ENCODE peak calls at places on chromosomes 12 and 14, in four cellular contexts. J is HepG2, V is GM12878, K is K562. Q is an unnamed sample.

GRCh38 chr14:84036863-84037262 is 1493.1 kb upstream of the FLRT2 start:
- DNase-seq in J (no peak), V (peak), K (no peak), Q (no peak)

GRCh38 chr12:116604151-116604550 is 45.0 kb downstream of the MAP1LC3B2 start:
- DNase-seq in J (no peak), V (no peak), K (no peak), Q (no peak)

GRCh38 chr14:44589180-44589579 is 82.1 kb upstream of the FSCB start:
- DNase-seq in J (no peak), V (no peak), K (no peak), Q (no peak)

GRCh38 chr12:9792961-9793617 is 32.4 kb upstream of the CD69 start:
- DNase-seq in J (no peak), V (no peak), K (peak), Q (no peak)

GRCh38 chr14:64220466-64220865 is 73.7 kb downstream of the ESR2 start:
- DNase-seq in J (no peak), V (no peak), K (peak), Q (no peak)

GRCh38 chr12:118164798-118165486 is 29.0 kb downstream of the PEBP1 start:
- DNase-seq in J (peak), V (no peak), K (peak), Q (peak)

GRCh38 chr12:119988440-119988787 is 622 bp upstream of the BICDL1 start:
- DNase-seq in J (no peak), V (no peak), K (no peak), Q (no peak)

GRCh38 chr12:108850854-108851573 is 6.4 kb downstream of the SSH1 start:
- DNase-seq in J (no peak), V (peak), K (peak), Q (no peak)

GRCh38 chr14:94404561-94404960 is 16.2 kb upstream of the SERPINA1 start:
- DNase-seq in J (no peak), V (no peak), K (no peak), Q (no peak)

GRCh38 chr12:110931315-110931728 is 10.9 kb upstream of the MYL2 start:
- DNase-seq in J (no peak), V (no peak), K (no peak), Q (no peak)

GRCh38 chr12:69755302-69755701 is 16.6 kb downstream of the RAB3IP start:
- DNase-seq in J (no peak), V (no peak), K (no peak), Q (no peak)

GRCh38 chr12:106113446-106114083 is 25.2 kb downstream of the NUAK1 start:
- DNase-seq in J (no peak), V (no peak), K (no peak), Q (no peak)

GRCh38 chr14:69013943-69014782 is 35.1 kb upstream of the ACTN1 start:
- DNase-seq in J (peak), V (no peak), K (no peak), Q (peak)

GRCh38 chr12:56278905-56279304 is 12.2 kb downstream of the COQ10A start:
- DNase-seq in J (no peak), V (no peak), K (no peak), Q (no peak)

GRCh38 chr12:128047266-128048060 is 219.5 kb upstream of the TMEM132C start:
- DNase-seq in J (no peak), V (no peak), K (no peak), Q (no peak)

GRCh38 chr14:24851837-24852236 is 198.1 kb downstream of the STXBP6 start:
- DNase-seq in J (no peak), V (no peak), K (no peak), Q (no peak)

GRCh38 chr12:2640709-2641108 is 154.1 kb upstream of the FKBP4 start:
- DNase-seq in J (no peak), V (no peak), K (peak), Q (peak)

GRCh38 chr12:128852885-128853284 is 393 bp upstream of the GLT1D1 start:
- DNase-seq in J (no peak), V (no peak), K (no peak), Q (no peak)

GRCh38 chr14:33014710-33015109 is 76.0 kb downstream of the NPAS3 start:
- DNase-seq in J (no peak), V (no peak), K (no peak), Q (peak)

GRCh38 chr14:89775161-89775560 is 179.4 kb downstream of the EFCAB11 start:
- DNase-seq in J (no peak), V (no peak), K (no peak), Q (no peak)

GRCh38 chr14:32531942-32532341 is 202.8 kb downstream of the AKAP6 start:
- DNase-seq in J (no peak), V (no peak), K (no peak), Q (no peak)

GRCh38 chr12:132423251-132424117 is 66.5 kb upstream of the FBRSL1 start:
- DNase-seq in J (peak), V (no peak), K (peak), Q (peak)

GRCh38 chr14:78135450-78135891 is 34.7 kb upstream of the NRXN3 start:
- DNase-seq in J (no peak), V (no peak), K (peak), Q (no peak)

GRCh38 chr12:76375470-76375869 is 27.3 kb upstream of the BBS10 start:
- DNase-seq in J (peak), V (no peak), K (no peak), Q (no peak)

GRCh38 chr14:97603201-97603600 is 806.0 kb downstream of the VRK1 start:
- DNase-seq in J (no peak), V (no peak), K (no peak), Q (no peak)

GRCh38 chr14:63564318-63564717 is 21.1 kb upstream of the PPP2R5E start:
- DNase-seq in J (no peak), V (no peak), K (no peak), Q (no peak)

GRCh38 chr12:67826148-67826547 is 163.1 kb upstream of the IFNG-AS1 start:
- DNase-seq in J (no peak), V (no peak), K (no peak), Q (no peak)

GRCh38 chr14:44963775-44964380 is 1.9 kb downstream of the TOGARAM1 start:
- DNase-seq in J (peak), V (no peak), K (peak), Q (no peak)

GRCh38 chr12:123071401-123072304 is 79.2 kb downstream of the PITPNM2 start:
- DNase-seq in J (no peak), V (no peak), K (no peak), Q (no peak)

GRCh38 chr12:128853321-128854197 is at the start of gene GLT1D1:
- DNase-seq in J (no peak), V (no peak), K (no peak), Q (no peak)

DNA sequence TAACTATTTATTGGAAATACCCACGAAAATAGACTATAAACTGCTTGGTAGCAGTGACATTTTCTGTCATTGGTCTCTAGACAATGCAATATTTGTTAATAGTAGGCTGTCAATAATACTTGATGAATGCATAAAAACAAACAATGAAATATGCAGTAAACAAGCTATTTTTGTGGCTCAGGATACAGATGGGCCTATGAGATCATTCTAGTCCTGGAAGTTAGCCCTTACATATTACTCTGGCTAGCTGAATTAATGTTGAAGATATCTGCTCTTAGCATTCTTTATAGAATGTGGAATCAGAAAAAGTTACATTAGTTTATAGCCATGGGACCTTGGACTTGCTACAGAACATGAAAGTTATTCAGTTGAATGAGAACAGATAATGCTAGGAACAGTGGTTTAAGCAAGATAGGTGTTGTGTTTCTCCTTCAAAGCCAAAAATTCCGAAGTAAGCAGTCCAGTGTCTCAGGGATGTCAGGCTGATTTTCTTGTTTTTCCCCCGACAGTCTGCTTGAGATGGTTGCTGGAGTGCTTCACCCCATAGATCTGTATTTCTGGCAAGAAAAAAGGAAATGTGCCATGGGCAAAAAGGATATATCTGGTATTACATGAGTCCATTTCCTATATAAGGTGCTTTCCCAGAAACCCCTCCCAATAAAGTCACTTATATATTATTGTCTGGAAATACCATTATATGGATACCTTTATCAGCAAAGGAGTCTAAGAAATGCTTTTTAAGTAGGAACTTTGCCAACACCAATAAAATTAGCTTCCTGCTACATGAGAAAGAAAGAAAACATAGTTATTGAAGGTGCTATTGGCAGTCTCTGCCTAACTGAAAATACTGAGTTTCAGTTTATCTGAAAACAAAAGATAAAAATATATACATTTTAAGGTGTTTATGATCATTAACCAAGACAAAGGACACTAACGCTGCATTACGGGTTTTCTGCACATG is 619.4 kb upstream of the ATP2B1 start:
- DNase-seq in J (no peak), V (no peak), K (no peak), Q (no peak)
- TF ChIP-seq CREM in J (no peak), V (no peak), K (no peak), Q (no peak)

GRCh38 chr14:91693342-91693741 is 38.5 kb downstream of the CATSPERB start:
- DNase-seq in J (peak), V (no peak), K (no peak), Q (no peak)
- TF ChIP-seq CREM in J (no peak), V (no peak), K (no peak), Q (no peak)

GRCh38 chr14:81332725-81333124 is 67.4 kb downstream of the STON2 start:
- DNase-seq in J (no peak), V (no peak), K (no peak), Q (no peak)
- TF ChIP-seq CREM in J (no peak), V (no peak), K (no peak), Q (no peak)

DNA sequence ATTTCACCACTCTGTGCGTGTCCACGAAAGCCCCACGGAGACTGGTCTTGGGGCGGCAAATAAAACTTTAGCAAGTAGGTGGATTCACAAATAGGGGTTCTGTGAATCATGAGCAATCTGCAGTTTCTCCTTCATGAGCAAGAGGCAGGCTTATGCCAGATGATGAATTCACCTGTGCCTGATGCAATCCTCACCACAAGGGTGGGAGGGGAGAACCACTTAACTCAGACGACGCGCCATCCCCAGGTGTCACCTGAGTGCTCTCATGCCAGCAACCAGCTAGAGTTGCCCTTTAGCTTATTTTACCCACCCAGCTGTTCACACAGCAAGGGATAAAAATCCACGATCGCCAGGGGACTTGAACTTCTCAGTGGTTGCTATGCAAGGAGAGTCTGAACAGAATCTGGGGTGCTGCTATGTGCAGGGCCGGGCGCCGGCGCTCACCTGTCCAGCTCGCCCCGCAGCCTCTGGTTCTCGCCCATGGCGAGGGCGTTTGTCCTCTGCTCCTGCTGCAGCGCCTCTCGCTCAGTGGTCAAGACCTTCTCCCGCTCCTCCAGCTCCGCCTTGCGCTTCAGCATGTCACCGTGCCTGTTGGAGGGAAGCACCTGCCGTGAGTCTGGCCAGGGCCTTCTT is 55.1 kb upstream of the GPR68 start:
- DNase-seq in J (no peak), V (no peak), K (no peak), Q (no peak)
- TF ChIP-seq CREM in J (no peak), V (no peak), K (no peak), Q (no peak)

DNA sequence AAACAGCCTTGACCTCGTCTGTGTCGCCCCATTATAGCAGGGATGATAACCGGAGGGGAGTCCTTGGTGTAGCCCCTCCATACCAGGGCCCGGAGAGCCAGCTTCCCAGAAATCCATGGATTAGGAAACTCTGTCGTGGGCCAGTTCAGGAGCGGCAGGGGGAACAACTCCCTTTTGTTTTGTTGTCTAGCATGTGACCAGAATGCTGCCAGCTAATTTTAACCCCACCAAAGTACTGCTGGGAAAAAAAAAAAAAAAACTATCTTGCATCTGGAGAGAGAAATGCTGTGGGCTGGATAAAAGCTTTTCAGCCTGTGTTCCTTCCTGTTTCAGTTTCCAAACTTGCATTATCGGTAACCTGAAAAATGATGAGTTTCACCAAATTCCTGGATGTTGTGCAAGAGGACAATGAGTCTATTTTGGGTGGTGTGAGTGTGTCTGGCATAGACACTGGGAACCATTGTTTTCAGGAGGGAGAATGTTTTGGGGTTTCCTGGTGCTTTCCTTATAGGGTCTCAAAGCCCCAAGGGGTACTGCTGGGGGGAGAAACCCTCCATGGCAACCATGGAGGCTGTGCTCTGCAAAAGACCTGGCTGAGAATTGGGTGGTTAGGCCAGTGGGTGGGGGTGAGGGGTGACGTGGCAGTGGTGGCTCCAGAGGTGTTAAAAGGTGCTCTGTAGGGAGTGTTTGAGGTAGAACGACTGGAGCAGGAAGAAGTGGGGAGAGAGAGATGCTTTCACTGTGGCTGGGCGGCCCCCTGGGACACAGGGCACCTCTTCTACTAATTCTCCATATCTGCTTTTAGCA is 14.9 kb upstream of the IRF2BPL start:
- DNase-seq in J (peak), V (peak), K (peak), Q (no peak)
- TF ChIP-seq CREM in J (peak), V (peak), K (no peak), Q (no peak)

GRCh38 chr12:50166776-50167025 is 468 bp downstream of the CERS5 start:
- DNase-seq in J (no peak), V (no peak), K (peak), Q (no peak)
- TF ChIP-seq CREM in J (no peak), V (no peak), K (no peak), Q (no peak)

GRCh38 chr14:72476657-72477499 is 417.0 kb downstream of the DPF3 start:
- DNase-seq in J (no peak), V (peak), K (no peak), Q (no peak)
- TF ChIP-seq CREM in J (no peak), V (peak), K (no peak), Q (no peak)

GRCh38 chr14:75439989-75440388 is 12.2 kb downstream of the JDP2 start:
- DNase-seq in J (no peak), V (no peak), K (no peak), Q (no peak)
- TF ChIP-seq CREM in J (no peak), V (peak), K (no peak), Q (no peak)